ENCODE peak calls at places on chromosomes 2 and 18, in seven cellular contexts. One of them, this sample, is unnamed.

GRCh38 chr18:49616618-49617328 is 54.9 kb downstream of the LIPG start:
- DNase-seq in GM12891: no peak
- DNase-seq in HepG2: no peak
- DNase-seq in K562: no peak
- DNase-seq in SK-N-SH: no peak
- DNase-seq in GM12878: peak
- DNase-seq in H1: no peak
- DNase-seq in this sample: no peak

GRCh38 chr2:187497858-187498463 is 49.9 kb upstream of the CALCRL start:
- DNase-seq in GM12891: no peak
- DNase-seq in HepG2: no peak
- DNase-seq in K562: no peak
- DNase-seq in SK-N-SH: no peak
- DNase-seq in GM12878: no peak
- DNase-seq in H1: no peak
- DNase-seq in this sample: no peak

GRCh38 chr2:1863861-1864260 is 119.5 kb upstream of the PXDN start:
- DNase-seq in GM12891: no peak
- DNase-seq in HepG2: no peak
- DNase-seq in K562: no peak
- DNase-seq in SK-N-SH: no peak
- DNase-seq in GM12878: no peak
- DNase-seq in H1: no peak
- DNase-seq in this sample: no peak

GRCh38 chr2:100650151-100650550 is 87.4 kb downstream of the PDCL3 start:
- DNase-seq in GM12891: no peak
- DNase-seq in HepG2: no peak
- DNase-seq in K562: no peak
- DNase-seq in SK-N-SH: no peak
- DNase-seq in GM12878: no peak
- DNase-seq in H1: no peak
- DNase-seq in this sample: no peak

GRCh38 chr2:10504994-10505820 is 57.1 kb upstream of the ODC1 start:
- DNase-seq in GM12891: no peak
- DNase-seq in HepG2: no peak
- DNase-seq in K562: no peak
- DNase-seq in SK-N-SH: no peak
- DNase-seq in GM12878: no peak
- DNase-seq in H1: peak
- DNase-seq in this sample: no peak

GRCh38 chr2:183070942-183071844 is 7.4 kb upstream of the DUSP19 start:
- DNase-seq in GM12891: no peak
- DNase-seq in HepG2: peak
- DNase-seq in K562: no peak
- DNase-seq in SK-N-SH: no peak
- DNase-seq in GM12878: no peak
- DNase-seq in H1: peak
- DNase-seq in this sample: no peak

GRCh38 chr2:178761759-178762371 is 45.4 kb downstream of the TTN start:
- DNase-seq in GM12891: no peak
- DNase-seq in HepG2: peak
- DNase-seq in K562: peak
- DNase-seq in SK-N-SH: peak
- DNase-seq in GM12878: peak
- DNase-seq in H1: no peak
- DNase-seq in this sample: peak

GRCh38 chr2:1972428-1972827 is 228.1 kb upstream of the PXDN start:
- DNase-seq in GM12891: no peak
- DNase-seq in HepG2: no peak
- DNase-seq in K562: no peak
- DNase-seq in SK-N-SH: peak
- DNase-seq in GM12878: no peak
- DNase-seq in H1: peak
- DNase-seq in this sample: no peak

GRCh38 chr2:120729410-120730052 is 6.1 kb upstream of the GLI2 start:
- DNase-seq in GM12891: no peak
- DNase-seq in HepG2: no peak
- DNase-seq in K562: no peak
- DNase-seq in SK-N-SH: no peak
- DNase-seq in GM12878: no peak
- DNase-seq in H1: no peak
- DNase-seq in this sample: no peak

GRCh38 chr2:120619579-120619978 is 116.1 kb upstream of the GLI2 start:
- DNase-seq in GM12891: no peak
- DNase-seq in HepG2: peak
- DNase-seq in K562: no peak
- DNase-seq in SK-N-SH: no peak
- DNase-seq in GM12878: no peak
- DNase-seq in H1: no peak
- DNase-seq in this sample: no peak

GRCh38 chr2:177908182-177908581 is 164.4 kb downstream of the PDE11A start:
- DNase-seq in GM12891: no peak
- DNase-seq in HepG2: no peak
- DNase-seq in K562: no peak
- DNase-seq in SK-N-SH: no peak
- DNase-seq in GM12878: no peak
- DNase-seq in H1: no peak
- DNase-seq in this sample: no peak

GRCh38 chr2:49255325-49256023 is 101.2 kb upstream of the FSHR start:
- DNase-seq in GM12891: no peak
- DNase-seq in HepG2: no peak
- DNase-seq in K562: no peak
- DNase-seq in SK-N-SH: peak
- DNase-seq in GM12878: no peak
- DNase-seq in H1: no peak
- DNase-seq in this sample: no peak

GRCh38 chr2:71101656-71102055 is 28.4 kb downstream of the MCEE start:
- DNase-seq in GM12891: no peak
- DNase-seq in HepG2: peak
- DNase-seq in K562: no peak
- DNase-seq in SK-N-SH: no peak
- DNase-seq in GM12878: no peak
- DNase-seq in H1: no peak
- DNase-seq in this sample: no peak

GRCh38 chr2:158191076-158191566 is 89.4 kb downstream of the UPP2 start:
- DNase-seq in GM12891: no peak
- DNase-seq in HepG2: peak
- DNase-seq in K562: no peak
- DNase-seq in SK-N-SH: no peak
- DNase-seq in GM12878: peak
- DNase-seq in H1: no peak
- DNase-seq in this sample: no peak

GRCh38 chr2:119929537-119929936 is 83.3 kb upstream of the EPB41L5 start:
- DNase-seq in GM12891: no peak
- DNase-seq in HepG2: no peak
- DNase-seq in K562: no peak
- DNase-seq in SK-N-SH: no peak
- DNase-seq in GM12878: no peak
- DNase-seq in H1: no peak
- DNase-seq in this sample: no peak

GRCh38 chr18:12943200-12943599 is 4.6 kb upstream of the SEH1L start:
- DNase-seq in GM12891: no peak
- DNase-seq in HepG2: no peak
- DNase-seq in K562: no peak
- DNase-seq in SK-N-SH: no peak
- DNase-seq in GM12878: no peak
- DNase-seq in H1: no peak
- DNase-seq in this sample: no peak

GRCh38 chr2:216925632-216926366 is 65.9 kb upstream of the TNP1 start:
- DNase-seq in GM12891: no peak
- DNase-seq in HepG2: no peak
- DNase-seq in K562: no peak
- DNase-seq in SK-N-SH: no peak
- DNase-seq in GM12878: no peak
- DNase-seq in H1: no peak
- DNase-seq in this sample: no peak

GRCh38 chr2:46942143-46942526 is 26.5 kb upstream of the MCFD2 start:
- DNase-seq in GM12891: peak
- DNase-seq in HepG2: no peak
- DNase-seq in K562: peak
- DNase-seq in SK-N-SH: peak
- DNase-seq in GM12878: no peak
- DNase-seq in H1: no peak
- DNase-seq in this sample: peak

GRCh38 chr2:112310906-112311305 is 35.5 kb downstream of the ZC3H6 start:
- DNase-seq in GM12891: no peak
- DNase-seq in HepG2: no peak
- DNase-seq in K562: no peak
- DNase-seq in SK-N-SH: no peak
- DNase-seq in GM12878: no peak
- DNase-seq in H1: no peak
- DNase-seq in this sample: no peak

GRCh38 chr2:54503192-54503591 is 47.1 kb downstream of the SPTBN1 start:
- DNase-seq in GM12891: peak
- DNase-seq in HepG2: peak
- DNase-seq in K562: peak
- DNase-seq in SK-N-SH: peak
- DNase-seq in GM12878: no peak
- DNase-seq in H1: peak
- DNase-seq in this sample: no peak

GRCh38 chr2:177165731-177166711 is 46.6 kb upstream of the HNRNPA3 start:
- DNase-seq in GM12891: no peak
- DNase-seq in HepG2: peak
- DNase-seq in K562: no peak
- DNase-seq in SK-N-SH: no peak
- DNase-seq in GM12878: peak
- DNase-seq in H1: no peak
- DNase-seq in this sample: no peak

DNA sequence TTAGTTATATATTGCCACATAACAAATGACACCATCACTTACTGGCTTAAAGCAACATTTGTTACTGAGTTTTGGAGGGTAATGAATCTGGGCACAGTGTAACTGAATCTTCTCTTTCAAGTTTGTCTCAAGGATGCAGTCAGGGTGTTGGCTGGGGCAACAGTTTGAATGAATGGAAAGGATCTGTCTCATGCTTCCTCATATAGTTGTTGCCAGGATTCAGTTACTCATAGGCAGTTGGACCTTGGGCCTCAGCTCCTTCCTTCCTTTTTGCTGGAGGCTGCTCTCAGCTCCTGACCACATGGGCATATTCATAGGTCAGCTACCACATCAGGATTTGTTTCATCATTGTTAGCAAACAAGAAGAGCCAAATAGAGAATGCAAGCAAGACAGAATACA is 466.1 kb upstream of the MC4R start:
- DNase-seq in GM12891: no peak
- DNase-seq in HepG2: no peak
- DNase-seq in K562: no peak
- DNase-seq in SK-N-SH: no peak
- DNase-seq in GM12878: no peak
- DNase-seq in H1: no peak
- DNase-seq in this sample: no peak
- TF ChIP-seq TAF1 in GM12891: no peak
- TF ChIP-seq TAF1 in HepG2: no peak
- TF ChIP-seq TAF1 in K562: no peak
- TF ChIP-seq TAF1 in SK-N-SH: no peak
- TF ChIP-seq TAF1 in GM12878: no peak
- TF ChIP-seq TAF1 in H1: no peak
- TF ChIP-seq TAF1 in this sample: no peak

DNA sequence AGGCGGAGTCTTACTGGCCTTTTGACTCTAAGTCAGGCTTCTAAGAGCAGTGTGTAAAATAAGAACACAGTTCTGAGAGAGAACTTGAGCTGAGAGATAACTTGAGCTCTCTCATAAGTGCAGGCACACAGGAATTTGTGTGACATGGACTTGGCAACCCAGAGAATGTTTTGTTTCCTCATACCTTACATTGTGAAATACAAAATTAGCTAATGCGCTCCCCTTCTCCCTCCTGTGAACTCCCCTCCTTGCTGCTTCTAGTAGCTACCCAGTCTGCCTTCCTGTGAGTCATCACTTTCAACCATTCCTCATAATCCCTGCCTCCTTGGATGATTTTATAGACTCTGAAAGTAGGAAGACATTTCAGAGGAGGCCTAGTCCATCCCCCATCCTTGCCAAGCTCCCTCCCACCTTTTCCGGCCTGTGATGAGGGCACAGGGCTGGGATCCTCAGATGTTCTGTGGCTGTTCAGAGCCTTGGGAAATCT is 22.6 kb downstream of the FER1L5 start:
- DNase-seq in GM12891: no peak
- DNase-seq in HepG2: peak
- DNase-seq in K562: no peak
- DNase-seq in SK-N-SH: no peak
- DNase-seq in GM12878: no peak
- DNase-seq in H1: no peak
- DNase-seq in this sample: no peak
- TF ChIP-seq POLR2AphosphoS5 in GM12891: no peak
- TF ChIP-seq POLR2AphosphoS5 in HepG2: no peak
- TF ChIP-seq POLR2AphosphoS5 in K562: no peak
- TF ChIP-seq POLR2AphosphoS5 in SK-N-SH: no peak
- TF ChIP-seq POLR2AphosphoS5 in GM12878: no peak
- TF ChIP-seq POLR2AphosphoS5 in H1: no peak
- TF ChIP-seq POLR2AphosphoS5 in this sample: no peak

DNA sequence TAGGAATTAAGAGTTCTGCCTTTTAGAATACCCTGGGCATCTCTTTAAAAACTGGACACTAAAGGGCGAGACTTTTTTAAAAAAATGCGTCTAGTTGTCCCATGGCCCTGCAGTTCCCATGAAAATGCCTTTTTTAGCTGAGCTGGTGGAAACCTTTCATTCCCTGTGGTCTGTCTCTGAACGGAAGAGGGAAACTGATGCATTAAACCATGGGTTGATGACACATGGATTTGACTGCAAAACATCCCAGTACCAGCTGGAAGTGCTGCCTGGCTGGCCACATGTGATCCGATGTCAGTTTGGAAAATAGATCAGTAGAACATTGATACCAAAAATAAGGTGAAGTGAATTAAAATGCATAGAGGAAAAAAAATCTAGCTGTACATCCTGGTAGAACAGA is 129.2 kb downstream of the MYO1B start:
- DNase-seq in GM12891: no peak
- DNase-seq in HepG2: no peak
- DNase-seq in K562: no peak
- DNase-seq in SK-N-SH: no peak
- DNase-seq in GM12878: no peak
- DNase-seq in H1: no peak
- DNase-seq in this sample: no peak
- TF ChIP-seq TAF1 in GM12891: no peak
- TF ChIP-seq TAF1 in HepG2: no peak
- TF ChIP-seq TAF1 in K562: no peak
- TF ChIP-seq TAF1 in SK-N-SH: no peak
- TF ChIP-seq TAF1 in GM12878: no peak
- TF ChIP-seq TAF1 in H1: no peak
- TF ChIP-seq TAF1 in this sample: no peak

DNA sequence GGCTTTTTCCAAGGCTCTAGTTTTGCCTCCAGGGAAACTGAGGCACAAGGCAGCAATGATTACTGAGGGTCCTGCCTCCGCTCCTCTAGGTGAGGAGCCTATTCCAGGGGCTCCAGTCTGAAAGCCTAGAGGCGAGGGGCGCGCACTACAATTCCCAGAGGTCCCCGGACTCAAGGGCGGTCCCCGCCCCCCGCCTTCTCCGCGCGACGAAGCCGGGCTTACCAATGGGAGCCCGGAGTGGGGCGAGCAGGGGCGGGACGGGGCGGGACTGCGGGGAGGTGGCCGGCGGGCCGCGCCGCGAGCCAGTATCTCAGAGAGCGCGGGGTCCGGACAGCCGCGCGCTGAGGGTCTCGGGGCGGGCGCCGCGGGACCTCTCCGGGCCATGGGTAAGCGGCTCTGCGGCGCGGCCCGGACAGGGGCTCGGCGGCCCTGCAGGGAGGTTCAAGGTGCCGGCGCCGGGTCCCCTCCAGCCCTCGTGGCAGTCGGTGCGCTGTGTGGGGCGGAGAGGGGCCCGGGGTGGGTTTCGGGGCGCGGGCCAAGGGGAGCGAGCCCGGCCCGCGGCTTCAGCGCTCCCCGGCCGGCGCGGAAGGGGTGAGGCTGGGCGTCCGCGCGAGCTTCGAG is at the start of gene ARID5A:
- DNase-seq in GM12891: peak
- DNase-seq in HepG2: peak
- DNase-seq in K562: peak
- DNase-seq in SK-N-SH: peak
- DNase-seq in GM12878: peak
- DNase-seq in H1: peak
- DNase-seq in this sample: peak
- TF ChIP-seq POLR2AphosphoS5 in GM12891: peak
- TF ChIP-seq POLR2AphosphoS5 in HepG2: peak
- TF ChIP-seq POLR2AphosphoS5 in K562: peak
- TF ChIP-seq POLR2AphosphoS5 in SK-N-SH: no peak
- TF ChIP-seq POLR2AphosphoS5 in GM12878: peak
- TF ChIP-seq POLR2AphosphoS5 in H1: no peak
- TF ChIP-seq POLR2AphosphoS5 in this sample: peak